ENCODE peak calls at places on chromosome 2, in six cellular contexts. D, S, H, A, C and L are unnamed samples.

GRCh38 chr2:227462972-227463931 is 8.7 kb upstream of the AGFG1 start:
- DNase-seq in S (peak; percentile 48), A (no peak), D (no peak), C (peak; percentile 39), H (no peak), L (peak; percentile 41)

GRCh38 chr2:45681675-45682074 is 30.2 kb downstream of the PRKCE start:
- DNase-seq in A (no peak), S (peak; percentile 94), D (no peak), H (peak; percentile 44), C (peak; percentile 21), L (peak; percentile 59)

GRCh38 chr2:61959381-61960293 is 54.2 kb downstream of the COMMD1 start:
- DNase-seq in D (no peak), S (peak; percentile 18), H (no peak), A (no peak), C (no peak), L (no peak)

GRCh38 chr2:113886479-113887383 is 3.2 kb upstream of the ACTR3 start:
- DNase-seq in H (peak; percentile 67), A (peak; percentile 71), D (no peak), C (peak; percentile 97), S (peak; percentile 91), L (peak; percentile 84)

GRCh38 chr2:88329815-88330603 is 122.5 kb downstream of the FOXI3 start:
- DNase-seq in A (no peak), D (no peak), H (peak; percentile 2), C (peak; percentile 15), S (peak; percentile 2), L (peak; percentile 45)

GRCh38 chr2:67872481-67872880 is 190.3 kb downstream of the C1D start:
- DNase-seq in H (no peak), S (no peak), D (no peak), A (no peak), C (no peak), L (no peak)

GRCh38 chr2:183614797-183615429 is 490.7 kb downstream of the NUP35 start:
- DNase-seq in H (no peak), D (no peak), A (no peak), C (no peak), S (peak; percentile 59), L (no peak)

GRCh38 chr2:197306691-197307030 is 3.9 kb downstream of the ANKRD44 start:
- DNase-seq in C (peak; percentile 43), H (no peak), S (no peak), D (no peak), A (no peak), L (no peak)

GRCh38 chr2:26861610-26862224 is 13.8 kb downstream of the DPYSL5 start:
- DNase-seq in H (no peak), C (no peak), A (no peak), D (no peak), S (no peak), L (no peak)

GRCh38 chr2:130251865-130252620 is 53.8 kb upstream of the TUBA3E start:
- DNase-seq in S (no peak), A (peak; percentile 66), C (no peak), D (no peak), H (no peak), L (no peak)

GRCh38 chr2:166375736-166376487 is at the start of gene SCN9A:
- DNase-seq in H (no peak), S (peak; percentile 58), D (peak; percentile 83), A (peak; percentile 91), C (peak; percentile 64), L (peak; percentile 15)

GRCh38 chr2:49241991-49242390 is 87.7 kb upstream of the FSHR start:
- DNase-seq in D (no peak), A (no peak), C (no peak), H (no peak), S (peak; percentile 46), L (no peak)

GRCh38 chr2:206477296-206477695 is 34.0 kb downstream of the ADAM23 start:
- DNase-seq in C (no peak), A (no peak), S (peak; percentile 48), D (no peak), H (peak; percentile 71), L (no peak)

GRCh38 chr2:171084128-171084527 is 76.6 kb downstream of the TLK1 start:
- DNase-seq in C (no peak), A (no peak), D (no peak), H (no peak), S (no peak), L (no peak)

GRCh38 chr2:25204190-25204838 is 35.9 kb upstream of the POMC start:
- DNase-seq in D (no peak), H (no peak), S (no peak), C (no peak), A (no peak), L (peak; percentile 75)

GRCh38 chr2:221896505-221897151 is 324.5 kb upstream of the EPHA4 start:
- DNase-seq in H (no peak), D (no peak), A (peak; percentile 58), C (no peak), S (peak; percentile 88), L (no peak)

GRCh38 chr2:150609831-150610582 is 122.5 kb upstream of the RND3 start:
- DNase-seq in S (peak; percentile 94), D (no peak), H (peak; percentile 95), C (no peak), A (no peak), L (no peak)

GRCh38 chr2:119433636-119434327 is 2.1 kb downstream of the TMEM37 start:
- DNase-seq in A (no peak), H (no peak), D (no peak), S (no peak), C (no peak), L (no peak)

GRCh38 chr2:120779781-120780283 is 44.2 kb downstream of the GLI2 start:
- DNase-seq in A (peak; percentile 42), C (peak; percentile 38), S (peak; percentile 77), D (no peak), H (peak; percentile 38), L (no peak)

GRCh38 chr2:170743530-170744239 is 26.5 kb upstream of the ERICH2 start:
- DNase-seq in D (no peak), C (peak; percentile 69), H (no peak), A (no peak), S (no peak), L (no peak)

GRCh38 chr2:199468561-199469513 is 11.1 kb upstream of the SATB2 start:
- DNase-seq in C (no peak), H (no peak), S (no peak), D (no peak), A (peak; percentile 71), L (no peak)

GRCh38 chr2:7083580-7084509 is 166.6 kb downstream of the RNF144A start:
- DNase-seq in C (peak; percentile 75), A (no peak), S (peak; percentile 54), D (no peak), H (no peak), L (no peak)

GRCh38 chr2:57760448-57760847 is 286.2 kb upstream of the VRK2 start:
- DNase-seq in A (no peak), S (no peak), D (no peak), H (no peak), C (peak; percentile 11), L (peak; percentile 40)

GRCh38 chr2:127638361-127639110 is 7.4 kb upstream of the GPR17 start:
- DNase-seq in A (no peak), H (no peak), C (peak; percentile 66), S (peak; percentile 8), D (no peak), L (no peak)

GRCh38 chr2:127639111-127639474 is 6.9 kb upstream of the GPR17 start:
- DNase-seq in A (no peak), C (no peak), H (no peak), D (no peak), S (no peak), L (no peak)

GRCh38 chr2:127636248-127637235 is 9.4 kb upstream of the GPR17 start:
- DNase-seq in S (no peak), C (no peak), A (no peak), D (no peak), H (no peak), L (no peak)

GRCh38 chr2:127637236-127637630 is 8.7 kb upstream of the GPR17 start:
- DNase-seq in C (no peak), A (no peak), H (no peak), D (no peak), S (no peak), L (no peak)

GRCh38 chr2:127637725-127638252 is 8.2 kb upstream of the GPR17 start:
- DNase-seq in A (no peak), H (no peak), S (peak; percentile 74), C (peak; percentile 80), D (no peak), L (no peak)
- TF ChIP-seq CTCF in A (no peak), H (no peak), S (no peak), C (no peak), D (no peak), L (no peak)

DNA sequence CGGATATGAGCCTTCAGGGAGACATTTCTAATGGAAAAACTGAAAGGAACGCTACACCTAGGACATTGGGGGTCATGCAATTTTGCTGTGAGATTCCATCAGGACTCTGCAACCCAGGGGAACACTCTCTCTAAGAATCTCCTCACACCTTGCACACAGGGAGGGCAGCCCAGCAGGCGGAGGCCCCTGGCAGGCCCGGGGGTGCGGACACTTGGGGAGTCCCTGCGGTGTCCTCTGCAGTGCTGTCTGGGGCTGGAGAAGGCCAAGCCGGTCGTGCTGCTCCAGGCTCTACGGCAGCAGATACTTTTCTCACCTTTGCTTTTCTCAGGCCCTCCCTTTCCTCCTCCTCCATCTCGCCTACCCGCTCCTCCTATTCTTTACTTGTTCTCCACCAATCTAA is 54.7 kb upstream of the FAM110C start:
- DNase-seq in S (no peak), A (no peak), H (no peak), D (no peak), C (no peak), L (no peak)
- TF ChIP-seq CTCF in S (no peak), A (no peak), H (no peak), D (no peak), C (no peak), L (no peak)

GRCh38 chr2:216351172-216351925 is 20.9 kb downstream of the MARCHF4 start:
- DNase-seq in H (no peak), C (no peak), S (no peak), D (no peak), A (no peak), L (no peak)

GRCh38 chr2:216352653-216353270 is 19.5 kb downstream of the MARCHF4 start:
- DNase-seq in S (no peak), D (no peak), C (no peak), A (no peak), H (no peak), L (no peak)

GRCh38 chr2:216350214-216350789 is 22.0 kb downstream of the MARCHF4 start:
- DNase-seq in S (peak; percentile 79), D (no peak), H (no peak), C (peak; percentile 19), A (no peak), L (no peak)

GRCh38 chr2:216354236-216354788 is 18.0 kb downstream of the MARCHF4 start:
- DNase-seq in H (peak; percentile 43), A (no peak), D (no peak), S (peak; percentile 62), C (no peak), L (no peak)

DNA sequence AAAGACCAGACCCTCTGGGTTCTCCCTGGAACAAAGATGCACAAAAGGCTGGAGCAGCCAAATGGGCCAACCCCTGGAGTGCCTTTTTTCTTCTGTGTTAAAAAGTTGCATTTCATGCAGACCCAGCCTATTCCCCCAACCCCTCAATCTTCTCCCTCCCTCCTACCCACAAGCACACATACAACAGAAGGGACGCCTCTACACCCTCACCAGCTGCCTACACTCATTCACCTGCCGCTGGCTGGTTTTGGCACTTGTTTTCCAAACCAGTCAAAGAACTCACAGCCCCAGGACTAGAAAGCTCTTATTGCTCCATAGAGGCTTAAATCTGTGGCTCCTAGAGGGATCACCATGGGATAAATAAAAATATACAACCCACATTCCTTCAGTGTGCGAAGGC is 16.5 kb downstream of the MARCHF4 start:
- DNase-seq in S (no peak), C (no peak), D (no peak), H (no peak), A (no peak), L (no peak)
- TF ChIP-seq CTCF in S (no peak), C (no peak), D (no peak), H (no peak), A (no peak), L (no peak)

GRCh38 chr2:180001726-180002125 is 5.4 kb downstream of the CWC22 start:
- DNase-seq in A (no peak), S (no peak), D (no peak), H (no peak), C (no peak), L (no peak)
- TF ChIP-seq CTCF in A (no peak), S (peak; percentile 16), D (no peak), H (no peak), C (no peak), L (no peak)